ENCODE peak calls at places on chromosomes 11 and 22, in ten cellular contexts. One of them, this sample, is unnamed.

GRCh38 chr11:1762537-1763302 is 1.0 kb downstream of the CTSD start:
- DNase-seq in Peyer's patch: peak
- DNase-seq in NCI-H524: no peak
- DNase-seq in NCI-H2081: peak
- DNase-seq in RCC 7860: peak
- DNase-seq in AG08395: peak
- DNase-seq in neuronal stem cell: no peak
- DNase-seq in type B pancreatic cell: no peak
- DNase-seq in gastrocnemius medialis: peak
- DNase-seq in effector CD4-positive, alpha-beta T cell: no peak
- DNase-seq in this sample: no peak

GRCh38 chr22:22870577-22871398 is 16.8 kb upstream of the IGLL5 start:
- DNase-seq in effector CD4-positive, alpha-beta T cell: no peak
- DNase-seq in Peyer's patch: no peak
- DNase-seq in AG08395: no peak
- DNase-seq in NCI-H2081: no peak
- DNase-seq in type B pancreatic cell: peak
- DNase-seq in neuronal stem cell: no peak
- DNase-seq in NCI-H524: peak
- DNase-seq in gastrocnemius medialis: no peak
- DNase-seq in RCC 7860: no peak
- DNase-seq in this sample: no peak

GRCh38 chr11:2555376-2555775 is 110.6 kb downstream of the KCNQ1 start:
- DNase-seq in effector CD4-positive, alpha-beta T cell: no peak
- DNase-seq in Peyer's patch: no peak
- DNase-seq in AG08395: no peak
- DNase-seq in neuronal stem cell: no peak
- DNase-seq in NCI-H2081: no peak
- DNase-seq in type B pancreatic cell: no peak
- DNase-seq in gastrocnemius medialis: no peak
- DNase-seq in RCC 7860: no peak
- DNase-seq in NCI-H524: no peak
- DNase-seq in this sample: no peak

GRCh38 chr11:118915941-118916841 is 9.5 kb downstream of the BCL9L start:
- DNase-seq in AG08395: no peak
- DNase-seq in NCI-H524: peak
- DNase-seq in neuronal stem cell: no peak
- DNase-seq in NCI-H2081: no peak
- DNase-seq in RCC 7860: no peak
- DNase-seq in type B pancreatic cell: no peak
- DNase-seq in effector CD4-positive, alpha-beta T cell: no peak
- DNase-seq in gastrocnemius medialis: no peak
- DNase-seq in Peyer's patch: no peak
- DNase-seq in this sample: no peak

GRCh38 chr11:69149646-69150045 is 6.1 kb upstream of the SMIM38 start:
- DNase-seq in Peyer's patch: no peak
- DNase-seq in type B pancreatic cell: no peak
- DNase-seq in NCI-H2081: no peak
- DNase-seq in effector CD4-positive, alpha-beta T cell: no peak
- DNase-seq in neuronal stem cell: no peak
- DNase-seq in NCI-H524: no peak
- DNase-seq in AG08395: no peak
- DNase-seq in gastrocnemius medialis: no peak
- DNase-seq in RCC 7860: no peak
- DNase-seq in this sample: no peak

GRCh38 chr11:112310414-112310813 is 49.8 kb upstream of the PLET1 start:
- DNase-seq in effector CD4-positive, alpha-beta T cell: no peak
- DNase-seq in type B pancreatic cell: no peak
- DNase-seq in RCC 7860: no peak
- DNase-seq in AG08395: no peak
- DNase-seq in NCI-H524: no peak
- DNase-seq in Peyer's patch: no peak
- DNase-seq in neuronal stem cell: no peak
- DNase-seq in gastrocnemius medialis: no peak
- DNase-seq in NCI-H2081: no peak
- DNase-seq in this sample: no peak

GRCh38 chr11:76626921-76627391 is 43.6 kb downstream of the LRRC32 start:
- DNase-seq in AG08395: peak
- DNase-seq in RCC 7860: peak
- DNase-seq in effector CD4-positive, alpha-beta T cell: no peak
- DNase-seq in NCI-H2081: no peak
- DNase-seq in neuronal stem cell: no peak
- DNase-seq in type B pancreatic cell: peak
- DNase-seq in Peyer's patch: peak
- DNase-seq in gastrocnemius medialis: no peak
- DNase-seq in NCI-H524: no peak
- DNase-seq in this sample: no peak

GRCh38 chr11:35237860-35238715 is 99.1 kb downstream of the CD44 start:
- DNase-seq in neuronal stem cell: peak
- DNase-seq in NCI-H524: peak
- DNase-seq in effector CD4-positive, alpha-beta T cell: peak
- DNase-seq in AG08395: no peak
- DNase-seq in Peyer's patch: peak
- DNase-seq in gastrocnemius medialis: peak
- DNase-seq in RCC 7860: no peak
- DNase-seq in type B pancreatic cell: no peak
- DNase-seq in NCI-H2081: peak
- DNase-seq in this sample: no peak

GRCh38 chr22:46008291-46008690 is 31.3 kb upstream of the WNT7B start:
- DNase-seq in Peyer's patch: no peak
- DNase-seq in AG08395: no peak
- DNase-seq in NCI-H524: no peak
- DNase-seq in NCI-H2081: no peak
- DNase-seq in RCC 7860: peak
- DNase-seq in type B pancreatic cell: no peak
- DNase-seq in gastrocnemius medialis: no peak
- DNase-seq in neuronal stem cell: no peak
- DNase-seq in effector CD4-positive, alpha-beta T cell: no peak
- DNase-seq in this sample: no peak

GRCh38 chr11:121249039-121249663 is 43.4 kb upstream of the SC5D start:
- DNase-seq in RCC 7860: peak
- DNase-seq in type B pancreatic cell: no peak
- DNase-seq in NCI-H524: peak
- DNase-seq in AG08395: peak
- DNase-seq in gastrocnemius medialis: no peak
- DNase-seq in NCI-H2081: peak
- DNase-seq in effector CD4-positive, alpha-beta T cell: no peak
- DNase-seq in Peyer's patch: no peak
- DNase-seq in neuronal stem cell: peak
- DNase-seq in this sample: no peak

GRCh38 chr11:75840560-75840959 is 25.6 kb downstream of the UVRAG start:
- DNase-seq in RCC 7860: no peak
- DNase-seq in NCI-H2081: no peak
- DNase-seq in type B pancreatic cell: no peak
- DNase-seq in gastrocnemius medialis: no peak
- DNase-seq in effector CD4-positive, alpha-beta T cell: no peak
- DNase-seq in NCI-H524: no peak
- DNase-seq in Peyer's patch: no peak
- DNase-seq in neuronal stem cell: no peak
- DNase-seq in AG08395: no peak
- DNase-seq in this sample: no peak

GRCh38 chr22:22706253-22706940 is 62.0 kb downstream of the GGTLC2 start:
- DNase-seq in gastrocnemius medialis: no peak
- DNase-seq in neuronal stem cell: no peak
- DNase-seq in NCI-H2081: no peak
- DNase-seq in effector CD4-positive, alpha-beta T cell: no peak
- DNase-seq in Peyer's patch: no peak
- DNase-seq in NCI-H524: no peak
- DNase-seq in AG08395: no peak
- DNase-seq in RCC 7860: no peak
- DNase-seq in type B pancreatic cell: no peak
- DNase-seq in this sample: no peak

GRCh38 chr11:21806982-21807749 is 385.7 kb upstream of the ANO5 start:
- DNase-seq in type B pancreatic cell: no peak
- DNase-seq in NCI-H2081: no peak
- DNase-seq in AG08395: no peak
- DNase-seq in gastrocnemius medialis: no peak
- DNase-seq in Peyer's patch: no peak
- DNase-seq in NCI-H524: no peak
- DNase-seq in effector CD4-positive, alpha-beta T cell: no peak
- DNase-seq in neuronal stem cell: no peak
- DNase-seq in RCC 7860: no peak
- DNase-seq in this sample: no peak

GRCh38 chr11:64542172-64543125 is 48.6 kb upstream of the SLC22A12 start:
- DNase-seq in type B pancreatic cell: no peak
- DNase-seq in Peyer's patch: no peak
- DNase-seq in neuronal stem cell: no peak
- DNase-seq in NCI-H2081: no peak
- DNase-seq in NCI-H524: no peak
- DNase-seq in effector CD4-positive, alpha-beta T cell: no peak
- DNase-seq in AG08395: no peak
- DNase-seq in RCC 7860: no peak
- DNase-seq in gastrocnemius medialis: no peak
- DNase-seq in this sample: no peak

GRCh38 chr11:1310772-1311468 is 1.5 kb upstream of the TOLLIP start:
- DNase-seq in neuronal stem cell: no peak
- DNase-seq in effector CD4-positive, alpha-beta T cell: peak
- DNase-seq in type B pancreatic cell: no peak
- DNase-seq in NCI-H524: no peak
- DNase-seq in Peyer's patch: peak
- DNase-seq in gastrocnemius medialis: no peak
- DNase-seq in RCC 7860: no peak
- DNase-seq in NCI-H2081: no peak
- DNase-seq in AG08395: no peak
- DNase-seq in this sample: peak

GRCh38 chr11:20854214-20854613 is 184.8 kb downstream of the NELL1 start:
- DNase-seq in RCC 7860: no peak
- DNase-seq in type B pancreatic cell: no peak
- DNase-seq in neuronal stem cell: peak
- DNase-seq in AG08395: no peak
- DNase-seq in effector CD4-positive, alpha-beta T cell: no peak
- DNase-seq in Peyer's patch: no peak
- DNase-seq in NCI-H524: no peak
- DNase-seq in gastrocnemius medialis: no peak
- DNase-seq in NCI-H2081: no peak
- DNase-seq in this sample: no peak

GRCh38 chr11:76162336-76163288 is 43.7 kb downstream of the WNT11 start:
- DNase-seq in Peyer's patch: no peak
- DNase-seq in AG08395: no peak
- DNase-seq in gastrocnemius medialis: no peak
- DNase-seq in type B pancreatic cell: no peak
- DNase-seq in NCI-H2081: no peak
- DNase-seq in effector CD4-positive, alpha-beta T cell: no peak
- DNase-seq in RCC 7860: no peak
- DNase-seq in neuronal stem cell: no peak
- DNase-seq in NCI-H524: peak
- DNase-seq in this sample: no peak

GRCh38 chr22:31753005-31753633 is 700 bp upstream of the DEPDC5 start:
- DNase-seq in RCC 7860: no peak
- DNase-seq in AG08395: no peak
- DNase-seq in neuronal stem cell: peak
- DNase-seq in Peyer's patch: peak
- DNase-seq in NCI-H524: peak
- DNase-seq in NCI-H2081: no peak
- DNase-seq in type B pancreatic cell: peak
- DNase-seq in effector CD4-positive, alpha-beta T cell: no peak
- DNase-seq in gastrocnemius medialis: peak
- DNase-seq in this sample: no peak

GRCh38 chr11:128581908-128582307 is 5.5 kb downstream of the ETS1 start:
- DNase-seq in RCC 7860: no peak
- DNase-seq in NCI-H524: no peak
- DNase-seq in neuronal stem cell: no peak
- DNase-seq in effector CD4-positive, alpha-beta T cell: no peak
- DNase-seq in type B pancreatic cell: no peak
- DNase-seq in Peyer's patch: no peak
- DNase-seq in NCI-H2081: no peak
- DNase-seq in AG08395: no peak
- DNase-seq in gastrocnemius medialis: no peak
- DNase-seq in this sample: no peak

GRCh38 chr11:46373787-46374740 is 7.4 kb upstream of the MDK start:
- DNase-seq in gastrocnemius medialis: no peak
- DNase-seq in NCI-H524: no peak
- DNase-seq in AG08395: no peak
- DNase-seq in effector CD4-positive, alpha-beta T cell: no peak
- DNase-seq in NCI-H2081: no peak
- DNase-seq in type B pancreatic cell: no peak
- DNase-seq in Peyer's patch: no peak
- DNase-seq in RCC 7860: no peak
- DNase-seq in neuronal stem cell: no peak
- DNase-seq in this sample: no peak

GRCh38 chr22:33918676-33919590 is 1.3 kb downstream of the LARGE1 start:
- DNase-seq in Peyer's patch: no peak
- DNase-seq in effector CD4-positive, alpha-beta T cell: no peak
- DNase-seq in type B pancreatic cell: no peak
- DNase-seq in NCI-H2081: no peak
- DNase-seq in AG08395: peak
- DNase-seq in RCC 7860: peak
- DNase-seq in neuronal stem cell: no peak
- DNase-seq in gastrocnemius medialis: no peak
- DNase-seq in NCI-H524: no peak
- DNase-seq in this sample: no peak

GRCh38 chr22:39654959-39655579 is 84.5 kb downstream of the CACNA1I start:
- DNase-seq in Peyer's patch: no peak
- DNase-seq in effector CD4-positive, alpha-beta T cell: no peak
- DNase-seq in AG08395: no peak
- DNase-seq in NCI-H524: peak
- DNase-seq in NCI-H2081: no peak
- DNase-seq in RCC 7860: no peak
- DNase-seq in neuronal stem cell: no peak
- DNase-seq in type B pancreatic cell: no peak
- DNase-seq in gastrocnemius medialis: no peak
- DNase-seq in this sample: no peak

GRCh38 chr11:60370811-60371297 is 7.5 kb upstream of the MS4A7 start:
- DNase-seq in effector CD4-positive, alpha-beta T cell: no peak
- DNase-seq in NCI-H2081: peak
- DNase-seq in NCI-H524: no peak
- DNase-seq in type B pancreatic cell: no peak
- DNase-seq in gastrocnemius medialis: no peak
- DNase-seq in AG08395: no peak
- DNase-seq in RCC 7860: no peak
- DNase-seq in neuronal stem cell: no peak
- DNase-seq in Peyer's patch: no peak
- DNase-seq in this sample: no peak

GRCh38 chr11:93686226-93686625 is 24.7 kb downstream of the CEP295 start:
- DNase-seq in AG08395: no peak
- DNase-seq in gastrocnemius medialis: no peak
- DNase-seq in NCI-H524: no peak
- DNase-seq in neuronal stem cell: no peak
- DNase-seq in NCI-H2081: no peak
- DNase-seq in type B pancreatic cell: no peak
- DNase-seq in Peyer's patch: no peak
- DNase-seq in RCC 7860: no peak
- DNase-seq in effector CD4-positive, alpha-beta T cell: no peak
- DNase-seq in this sample: no peak

GRCh38 chr11:17651061-17651460 is 68.3 kb upstream of the MYOD1 start:
- DNase-seq in type B pancreatic cell: no peak
- DNase-seq in NCI-H524: peak
- DNase-seq in gastrocnemius medialis: no peak
- DNase-seq in Peyer's patch: no peak
- DNase-seq in AG08395: no peak
- DNase-seq in RCC 7860: no peak
- DNase-seq in neuronal stem cell: no peak
- DNase-seq in effector CD4-positive, alpha-beta T cell: no peak
- DNase-seq in NCI-H2081: no peak
- DNase-seq in this sample: no peak

GRCh38 chr11:34242037-34242625 is 115.7 kb downstream of the ABTB2 start:
- DNase-seq in NCI-H2081: no peak
- DNase-seq in type B pancreatic cell: no peak
- DNase-seq in gastrocnemius medialis: no peak
- DNase-seq in NCI-H524: no peak
- DNase-seq in Peyer's patch: peak
- DNase-seq in RCC 7860: peak
- DNase-seq in neuronal stem cell: no peak
- DNase-seq in AG08395: peak
- DNase-seq in effector CD4-positive, alpha-beta T cell: no peak
- DNase-seq in this sample: no peak

GRCh38 chr22:32996276-32996675 is 61.9 kb downstream of the SYN3 start:
- DNase-seq in NCI-H2081: no peak
- DNase-seq in effector CD4-positive, alpha-beta T cell: no peak
- DNase-seq in RCC 7860: no peak
- DNase-seq in neuronal stem cell: no peak
- DNase-seq in NCI-H524: no peak
- DNase-seq in AG08395: no peak
- DNase-seq in gastrocnemius medialis: no peak
- DNase-seq in Peyer's patch: no peak
- DNase-seq in type B pancreatic cell: no peak
- DNase-seq in this sample: no peak

GRCh38 chr11:124900464-124900863 is 2.8 kb upstream of the ROBO4 start:
- DNase-seq in RCC 7860: peak
- DNase-seq in NCI-H2081: no peak
- DNase-seq in effector CD4-positive, alpha-beta T cell: no peak
- DNase-seq in NCI-H524: no peak
- DNase-seq in neuronal stem cell: no peak
- DNase-seq in AG08395: peak
- DNase-seq in gastrocnemius medialis: no peak
- DNase-seq in type B pancreatic cell: peak
- DNase-seq in Peyer's patch: no peak
- DNase-seq in this sample: no peak